ENCODE peak calls at places on chromosomes 6 and 20, in ten cellular contexts. F, K, R, A, S, X, O, U, L and T are unnamed samples.

GRCh38 chr20:35616465-35617396 is 1.1 kb downstream of the SPAG4 start:
- DNase-seq in F (peak; percentile 99), K (peak; percentile 83), R (peak; percentile 78), A (peak; percentile 93), S (no peak), X (peak; percentile 100), O (peak; percentile 56), U (peak; percentile 75), L (peak; percentile 59), T (no peak)

GRCh38 chr6:157592566-157592965 is 211.6 kb downstream of the ZDHHC14 start:
- DNase-seq in F (no peak), K (no peak), R (no peak), A (no peak), S (no peak), X (no peak), O (no peak), U (no peak), L (no peak), T (no peak)

GRCh38 chr6:13787146-13787545 is 27.2 kb downstream of the MCUR1 start:
- DNase-seq in F (peak; percentile 40), K (no peak), R (peak; percentile 61), A (no peak), S (no peak), X (no peak), O (no peak), U (no peak), L (no peak), T (no peak)

GRCh38 chr6:6002005-6002808 is 4.5 kb downstream of the NRN1 start:
- DNase-seq in F (no peak), K (peak; percentile 66), R (peak; percentile 32), A (no peak), S (no peak), X (no peak), O (no peak), U (no peak), L (peak; percentile 18), T (no peak)

GRCh38 chr6:56091159-56091869 is 156.1 kb downstream of the COL21A1 start:
- DNase-seq in F (no peak), K (no peak), R (no peak), A (no peak), S (no peak), X (peak; percentile 93), O (no peak), U (no peak), L (no peak), T (no peak)

GRCh38 chr20:57078101-57078500 is 188.3 kb downstream of the BMP7 start:
- DNase-seq in F (no peak), K (no peak), R (no peak), A (no peak), S (no peak), X (peak; percentile 83), O (no peak), U (no peak), L (no peak), T (no peak)

GRCh38 chr6:43014434-43014909 is 423 bp downstream of the KLHDC3 start:
- DNase-seq in F (no peak), K (no peak), R (no peak), A (no peak), S (no peak), X (peak; percentile 42), O (no peak), U (no peak), L (no peak), T (no peak)

GRCh38 chr6:155623450-155624178 is 168.0 kb upstream of the NOX3 start:
- DNase-seq in F (no peak), K (no peak), R (no peak), A (no peak), S (no peak), X (no peak), O (no peak), U (no peak), L (no peak), T (no peak)

GRCh38 chr6:144646066-144646800 is 361.1 kb downstream of the UTRN start:
- DNase-seq in F (no peak), K (no peak), R (no peak), A (no peak), S (no peak), X (peak; percentile 77), O (no peak), U (no peak), L (no peak), T (no peak)

GRCh38 chr6:53320964-53321363 is 27.8 kb downstream of the ELOVL5 start:
- DNase-seq in F (no peak), K (no peak), R (no peak), A (no peak), S (no peak), X (no peak), O (no peak), U (no peak), L (no peak), T (no peak)

GRCh38 chr6:88666906-88667305 is 296.5 kb downstream of the RNGTT start:
- DNase-seq in F (no peak), K (no peak), R (no peak), A (no peak), S (no peak), X (peak; percentile 5), O (no peak), U (no peak), L (no peak), T (no peak)

GRCh38 chr6:121748376-121748775 is 312.9 kb downstream of the GJA1 start:
- DNase-seq in F (no peak), K (no peak), R (no peak), A (no peak), S (no peak), X (no peak), O (no peak), U (no peak), L (no peak), T (no peak)

GRCh38 chr20:33663161-33664084 is 1.3 kb downstream of the C20orf144 start:
- DNase-seq in F (peak; percentile 93), K (peak; percentile 87), R (peak; percentile 94), A (peak; percentile 90), S (peak; percentile 56), X (peak; percentile 83), O (peak; percentile 86), U (peak; percentile 58), L (peak; percentile 80), T (peak; percentile 66)

GRCh38 chr20:14223806-14224205 is 113.6 kb downstream of the FLRT3 start:
- DNase-seq in F (no peak), K (no peak), R (no peak), A (no peak), S (no peak), X (peak; percentile 26), O (no peak), U (no peak), L (no peak), T (no peak)

GRCh38 chr20:35828434-35828833 is 56.6 kb downstream of the PHF20 start:
- DNase-seq in F (no peak), K (no peak), R (no peak), A (peak; percentile 33), S (no peak), X (no peak), O (no peak), U (no peak), L (peak; percentile 12), T (no peak)

GRCh38 chr20:46118481-46119020 is 437 bp downstream of the CD40 start:
- DNase-seq in F (peak; percentile 20), K (no peak), R (peak; percentile 19), A (peak; percentile 44), S (no peak), X (peak; percentile 18), O (no peak), U (no peak), L (no peak), T (no peak)

GRCh38 chr6:123380257-123380656 is 256.5 kb downstream of the TRDN start:
- DNase-seq in F (no peak), K (no peak), R (no peak), A (no peak), S (no peak), X (peak; percentile 33), O (peak; percentile 54), U (no peak), L (no peak), T (no peak)

GRCh38 chr20:10924628-10925266 is 250.9 kb upstream of the JAG1 start:
- DNase-seq in F (no peak), K (no peak), R (no peak), A (no peak), S (no peak), X (peak; percentile 79), O (no peak), U (no peak), L (no peak), T (no peak)

GRCh38 chr6:17042422-17043147 is 59.3 kb upstream of the STMND1 start:
- DNase-seq in F (no peak), K (peak; percentile 25), R (no peak), A (peak; percentile 50), S (no peak), X (peak; percentile 81), O (no peak), U (no peak), L (peak; percentile 34), T (no peak)

GRCh38 chr6:129634411-129635230 is 75.4 kb downstream of the ARHGAP18 start:
- DNase-seq in F (no peak), K (no peak), R (no peak), A (no peak), S (no peak), X (peak; percentile 78), O (no peak), U (no peak), L (no peak), T (no peak)

GRCh38 chr6:43758617-43759050 is 11.4 kb upstream of the VEGFA start:
- DNase-seq in F (peak; percentile 43), K (no peak), R (peak; percentile 64), A (no peak), S (no peak), X (no peak), O (peak; percentile 25), U (no peak), L (no peak), T (no peak)

GRCh38 chr20:62500237-62500864 is 24.6 kb upstream of the GATA5 start:
- DNase-seq in F (peak; percentile 82), K (peak; percentile 90), R (peak; percentile 91), A (peak; percentile 81), S (peak; percentile 54), X (peak; percentile 59), O (peak; percentile 33), U (peak; percentile 62), L (peak; percentile 79), T (peak; percentile 56)

GRCh38 chr6:156589281-156589680 is 187.9 kb upstream of the ARID1B start:
- DNase-seq in F (no peak), K (no peak), R (no peak), A (no peak), S (no peak), X (peak; percentile 73), O (no peak), U (no peak), L (no peak), T (no peak)

GRCh38 chr6:120005292-120005976 is 655.9 kb upstream of the MAN1A1 start:
- DNase-seq in F (no peak), K (no peak), R (no peak), A (no peak), S (no peak), X (peak; percentile 58), O (peak; percentile 36), U (no peak), L (no peak), T (no peak)

GRCh38 chr6:167420177-167420576 is 95.3 kb downstream of the TTLL2 start:
- DNase-seq in F (no peak), K (no peak), R (no peak), A (no peak), S (no peak), X (no peak), O (no peak), U (no peak), L (no peak), T (no peak)

GRCh38 chr6:18503588-18504231 is 116.6 kb downstream of the RNF144B start:
- DNase-seq in F (peak; percentile 38), K (peak; percentile 45), R (peak; percentile 55), A (peak; percentile 36), S (no peak), X (peak; percentile 87), O (peak; percentile 80), U (peak; percentile 24), L (peak; percentile 68), T (no peak)

GRCh38 chr20:32536861-32537656 is 48.1 kb downstream of the NOL4L start:
- DNase-seq in F (peak; percentile 68), K (peak; percentile 58), R (peak; percentile 78), A (peak; percentile 46), S (no peak), X (no peak), O (peak; percentile 96), U (no peak), L (no peak), T (peak; percentile 25)